ENCODE peak calls at places on chromosomes 4 and X, in nine cellular contexts. One of them, this sample, is unnamed.

GRCh38 chr4:158446106-158446505 is 75.6 kb upstream of the RXFP1 start:
- DNase-seq in fibroblast of lung: peak; percentile 94
- DNase-seq in AG09309: peak; percentile 89
- DNase-seq in iPS-NIHi11: no peak
- DNase-seq in AG04449: peak; percentile 19
- DNase-seq in T-helper 1 cell: no peak
- DNase-seq in AML-193: no peak
- DNase-seq in A172: no peak
- DNase-seq in posterior vena cava: no peak
- DNase-seq in this sample: no peak

GRCh38 chr4:148998719-148999118 is 556.5 kb upstream of the NR3C2 start:
- DNase-seq in AG09309: no peak
- DNase-seq in A172: peak; percentile 18
- DNase-seq in AG04449: no peak
- DNase-seq in iPS-NIHi11: peak; percentile 8
- DNase-seq in AML-193: peak; percentile 9
- DNase-seq in T-helper 1 cell: no peak
- DNase-seq in fibroblast of lung: peak; percentile 24
- DNase-seq in posterior vena cava: no peak
- DNase-seq in this sample: peak; percentile 22

GRCh38 chr4:37822220-37822619 is 4.3 kb upstream of the PGM2 start:
- DNase-seq in AG04449: no peak
- DNase-seq in fibroblast of lung: peak; percentile 9
- DNase-seq in T-helper 1 cell: no peak
- DNase-seq in posterior vena cava: no peak
- DNase-seq in AML-193: no peak
- DNase-seq in iPS-NIHi11: no peak
- DNase-seq in A172: no peak
- DNase-seq in AG09309: no peak
- DNase-seq in this sample: no peak

GRCh38 chr4:17511950-17512795 is at the start of gene QDPR:
- DNase-seq in AG04449: no peak
- DNase-seq in A172: peak; percentile 57
- DNase-seq in AG09309: no peak
- DNase-seq in iPS-NIHi11: peak; percentile 92
- DNase-seq in fibroblast of lung: peak; percentile 65
- DNase-seq in T-helper 1 cell: peak; percentile 76
- DNase-seq in posterior vena cava: peak; percentile 91
- DNase-seq in AML-193: peak; percentile 62
- DNase-seq in this sample: peak; percentile 93

GRCh38 chrX:134548257-134548732 is 88.3 kb downstream of the HPRT1 start:
- DNase-seq in posterior vena cava: no peak
- DNase-seq in fibroblast of lung: no peak
- DNase-seq in iPS-NIHi11: no peak
- DNase-seq in AG04449: no peak
- DNase-seq in AG09309: no peak
- DNase-seq in AML-193: no peak
- DNase-seq in A172: no peak
- DNase-seq in T-helper 1 cell: peak; percentile 45
- DNase-seq in this sample: peak; percentile 68

GRCh38 chr4:182207806-182208483 is 35.3 kb upstream of the TENM3 start:
- DNase-seq in fibroblast of lung: peak; percentile 94
- DNase-seq in iPS-NIHi11: no peak
- DNase-seq in posterior vena cava: no peak
- DNase-seq in AML-193: no peak
- DNase-seq in AG04449: peak; percentile 75
- DNase-seq in AG09309: peak; percentile 77
- DNase-seq in A172: peak; percentile 87
- DNase-seq in T-helper 1 cell: peak; percentile 16
- DNase-seq in this sample: peak; percentile 98

GRCh38 chr4:47786958-47787370 is 50.9 kb downstream of the CORIN start:
- DNase-seq in fibroblast of lung: no peak
- DNase-seq in posterior vena cava: no peak
- DNase-seq in A172: no peak
- DNase-seq in AML-193: no peak
- DNase-seq in AG09309: no peak
- DNase-seq in AG04449: no peak
- DNase-seq in T-helper 1 cell: no peak
- DNase-seq in iPS-NIHi11: no peak
- DNase-seq in this sample: no peak

GRCh38 chr4:169142906-169143305 is 127.8 kb downstream of the SH3RF1 start:
- DNase-seq in AG04449: no peak
- DNase-seq in AML-193: no peak
- DNase-seq in T-helper 1 cell: no peak
- DNase-seq in A172: no peak
- DNase-seq in iPS-NIHi11: no peak
- DNase-seq in AG09309: no peak
- DNase-seq in posterior vena cava: no peak
- DNase-seq in fibroblast of lung: no peak
- DNase-seq in this sample: no peak

GRCh38 chr4:653080-653821 is 20.8 kb downstream of the ATP5ME start:
- DNase-seq in posterior vena cava: no peak
- DNase-seq in AG09309: no peak
- DNase-seq in A172: no peak
- DNase-seq in iPS-NIHi11: no peak
- DNase-seq in T-helper 1 cell: no peak
- DNase-seq in AG04449: no peak
- DNase-seq in AML-193: no peak
- DNase-seq in fibroblast of lung: no peak
- DNase-seq in this sample: no peak

GRCh38 chr4:125389713-125390112 is 75.0 kb downstream of the FAT4 start:
- DNase-seq in T-helper 1 cell: no peak
- DNase-seq in A172: peak; percentile 76
- DNase-seq in AG04449: peak; percentile 85
- DNase-seq in AML-193: no peak
- DNase-seq in AG09309: peak; percentile 90
- DNase-seq in posterior vena cava: no peak
- DNase-seq in iPS-NIHi11: peak; percentile 6
- DNase-seq in fibroblast of lung: peak; percentile 94
- DNase-seq in this sample: no peak

This sample was measured in HAP-1.